ENCODE peak calls at places on chromosomes 16 and 17, in seven cellular contexts. A, D, H, L, S, J and Y are unnamed samples.

GRCh38 chr17:78374631-78375274 is 3.7 kb upstream of the PGS1 start:
- DNase-seq in A (no peak), D (no peak), H (no peak), L (no peak), S (no peak), J (no peak), Y (no peak)

GRCh38 chr16:85399583-85400284 is 213.4 kb upstream of the GSE1 start:
- DNase-seq in A (no peak), D (no peak), H (no peak), L (peak; percentile 24), S (no peak), J (no peak), Y (no peak)

GRCh38 chr16:8402981-8403853 is 187.1 kb downstream of the TMEM114 start:
- DNase-seq in A (peak; percentile 33), D (no peak), H (no peak), L (no peak), S (no peak), J (no peak), Y (peak; percentile 10)

GRCh38 chr17:81401727-81402529 is 6.7 kb downstream of the BAHCC1 start:
- DNase-seq in A (no peak), D (peak; percentile 69), H (no peak), L (peak; percentile 58), S (no peak), J (peak; percentile 82), Y (peak; percentile 55)

GRCh38 chr17:21209511-21210175 is 4.3 kb downstream of the TMEM11 start:
- DNase-seq in A (no peak), D (no peak), H (no peak), L (no peak), S (peak; percentile 80), J (no peak), Y (peak; percentile 77)

GRCh38 chr17:13074026-13074425 is 56.2 kb upstream of the ELAC2 start:
- DNase-seq in A (no peak), D (no peak), H (no peak), L (no peak), S (no peak), J (no peak), Y (no peak)

GRCh38 chr16:26058326-26058725 is 366.6 kb downstream of the HS3ST4 start:
- DNase-seq in A (no peak), D (no peak), H (no peak), L (no peak), S (no peak), J (no peak), Y (no peak)

GRCh38 chr17:48625502-48626201 is 506 bp downstream of the HOXB9 start:
- DNase-seq in A (no peak), D (peak; percentile 84), H (no peak), L (no peak), S (peak; percentile 46), J (peak; percentile 56), Y (peak; percentile 89)

GRCh38 chr17:14737984-14738651 is 437.2 kb downstream of the HS3ST3B1 start:
- DNase-seq in A (peak; percentile 97), D (peak; percentile 99), H (peak; percentile 52), L (no peak), S (peak; percentile 36), J (peak; percentile 9), Y (peak; percentile 49)

GRCh38 chr17:38402897-38403296 is 25.4 kb upstream of the ARHGAP23 start:
- DNase-seq in A (no peak), D (no peak), H (no peak), L (no peak), S (no peak), J (no peak), Y (no peak)

GRCh38 chr17:55962931-55963378 is 190.3 kb upstream of the ANKFN1 start:
- DNase-seq in A (no peak), D (no peak), H (no peak), L (no peak), S (no peak), J (no peak), Y (peak; percentile 50)

GRCh38 chr16:79272141-79272577 is 328.4 kb downstream of the MAF start:
- DNase-seq in A (no peak), D (no peak), H (no peak), L (no peak), S (no peak), J (peak; percentile 10), Y (peak; percentile 32)

GRCh38 chr16:84482951-84483881 is 21.2 kb downstream of the MEAK7 start:
- DNase-seq in A (no peak), D (no peak), H (no peak), L (peak; percentile 28), S (peak; percentile 18), J (no peak), Y (no peak)

GRCh38 chr17:53106886-53107285 is 715.8 kb upstream of the KIF2B start:
- DNase-seq in A (no peak), D (no peak), H (no peak), L (no peak), S (no peak), J (no peak), Y (no peak)

GRCh38 chr16:84992700-84993075 is 18.6 kb downstream of the ZDHHC7 start:
- DNase-seq in A (no peak), D (no peak), H (no peak), L (no peak), S (no peak), J (no peak), Y (no peak)

GRCh38 chr17:43169561-43170139 is 1.4 kb upstream of the NBR1 start:
- DNase-seq in A (peak; percentile 84), D (peak; percentile 52), H (no peak), L (peak; percentile 60), S (peak; percentile 66), J (peak; percentile 51), Y (peak; percentile 42)

GRCh38 chr16:81517630-81518438 is 73.2 kb downstream of the CMIP start:
- DNase-seq in A (no peak), D (no peak), H (no peak), L (no peak), S (no peak), J (no peak), Y (no peak)

GRCh38 chr16:84312783-84313382 is 18.2 kb downstream of the WFDC1 start:
- DNase-seq in A (no peak), D (no peak), H (no peak), L (no peak), S (no peak), J (no peak), Y (peak; percentile 82)

DNA sequence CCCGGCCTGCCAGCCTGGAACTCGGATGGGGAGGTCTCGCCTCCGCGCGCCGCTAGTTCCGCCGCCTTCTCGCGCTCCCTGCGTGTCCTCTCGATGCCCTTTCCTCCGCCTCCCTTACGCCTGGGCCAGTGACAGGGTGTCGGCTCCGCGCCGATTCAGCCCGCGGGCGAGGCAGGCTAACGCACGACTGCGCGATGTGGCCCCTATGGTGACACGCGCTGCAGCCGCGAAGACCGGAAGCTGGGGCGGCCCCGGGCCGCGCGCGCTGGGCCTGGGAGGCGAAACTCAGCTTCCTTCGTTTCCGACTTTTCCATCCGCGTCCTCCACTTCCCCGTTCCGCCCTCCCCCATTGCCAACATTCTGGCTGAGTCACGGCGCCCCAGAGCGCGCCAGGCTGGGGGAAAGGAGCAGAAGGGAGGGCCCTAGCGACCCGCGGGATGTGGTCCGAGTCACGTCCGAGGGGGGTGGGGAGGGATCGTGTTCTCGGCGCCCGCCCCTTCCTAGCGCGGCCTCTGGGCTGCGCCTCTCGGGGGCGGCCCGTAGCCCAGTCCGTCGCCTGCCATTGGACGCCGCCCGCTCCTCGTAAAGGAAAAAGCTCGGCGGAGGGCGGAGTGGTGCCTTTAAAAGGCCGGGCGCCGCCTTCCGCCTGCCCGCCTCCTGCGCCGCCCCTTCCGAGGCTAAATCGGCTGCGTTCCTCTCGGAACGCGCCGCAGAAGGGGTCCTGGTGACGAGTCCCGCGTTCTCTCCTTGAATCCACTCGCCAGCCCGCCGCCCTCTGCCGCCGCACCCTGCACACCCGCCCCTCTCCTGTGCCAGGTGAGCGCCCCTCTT is at the start of gene ALDOA:
- DNase-seq in A (peak; percentile 96), D (peak; percentile 86), H (peak; percentile 96), L (peak; percentile 98), S (peak; percentile 98), J (peak; percentile 99), Y (peak; percentile 97)
- TF ChIP-seq EP300 in A (peak; percentile 90), D (peak; percentile 13), H (peak; percentile 88), L (peak; percentile 65), S (peak; percentile 27), J (peak; percentile 53), Y (no peak)

GRCh38 chr17:44191389-44191788 is 4.6 kb downstream of the TMUB2 start:
- DNase-seq in A (no peak), D (no peak), H (no peak), L (no peak), S (no peak), J (no peak), Y (no peak)

GRCh38 chr17:44191941-44192496 is 5.2 kb downstream of the TMUB2 start:
- DNase-seq in A (no peak), D (no peak), H (no peak), L (no peak), S (no peak), J (no peak), Y (peak; percentile 67)

GRCh38 chr17:44190496-44190895 is 3.7 kb downstream of the TMUB2 start:
- DNase-seq in A (no peak), D (no peak), H (no peak), L (no peak), S (no peak), J (no peak), Y (no peak)

GRCh38 chr17:44193326-44194084 is 6.2 kb downstream of the ATXN7L3 start:
- DNase-seq in A (no peak), D (no peak), H (no peak), L (no peak), S (no peak), J (no peak), Y (no peak)

GRCh38 chr17:44192750-44193149 is 6.0 kb downstream of the TMUB2 start:
- DNase-seq in A (no peak), D (no peak), H (no peak), L (no peak), S (no peak), J (no peak), Y (no peak)
- TF ChIP-seq POLR2A in A (no peak), D (no peak), H (no peak), L (no peak), S (no peak), J (no peak), Y (no peak)

GRCh38 chr17:8250101-8250500 is 1.0 kb downstream of the PFAS start:
- DNase-seq in A (no peak), D (no peak), H (no peak), L (no peak), S (no peak), J (no peak), Y (no peak)

GRCh38 chr17:8253801-8254200 is 4.7 kb downstream of the PFAS start:
- DNase-seq in A (no peak), D (no peak), H (no peak), L (no peak), S (no peak), J (peak; percentile 39), Y (no peak)

GRCh38 chr17:8249621-8250020 is 532 bp downstream of the PFAS start:
- DNase-seq in A (no peak), D (no peak), H (no peak), L (no peak), S (no peak), J (no peak), Y (no peak)

GRCh38 chr17:8244768-8245167 is 3.1 kb downstream of the CTC1 start:
- DNase-seq in A (no peak), D (no peak), H (no peak), L (no peak), S (no peak), J (no peak), Y (no peak)

GRCh38 chr17:8248751-8249607 is at the start of gene PFAS:
- DNase-seq in A (peak; percentile 87), D (peak; percentile 97), H (peak; percentile 97), L (peak; percentile 98), S (peak; percentile 98), J (peak; percentile 95), Y (peak; percentile 97)
- TF ChIP-seq EP300 in A (no peak), D (no peak), H (peak; percentile 86), L (peak; percentile 66), S (no peak), J (no peak), Y (no peak)

GRCh38 chr16:67244387-67245188 is 2.7 kb downstream of the FHOD1 start:
- DNase-seq in A (no peak), D (peak; percentile 80), H (peak; percentile 47), L (peak; percentile 56), S (peak; percentile 68), J (peak; percentile 82), Y (peak; percentile 76)
- TF ChIP-seq POLR2A in A (no peak), D (no peak), H (no peak), L (no peak), S (no peak), J (no peak), Y (no peak)